ENCODE peak calls at places on chromosomes 1 and 21, in ten cellular contexts. O, U, A, N, P, G, T, K, J and C are unnamed samples.

GRCh38 chr1:226871047-226871365 is 590 bp downstream of the PSEN2 start:
- DNase-seq in N (no peak), U (no peak), G (no peak), T (no peak), K (no peak), P (no peak), O (no peak), J (no peak), A (no peak), C (no peak)

GRCh38 chr1:167401260-167401873 is 117.0 kb downstream of the CD247 start:
- DNase-seq in A (peak; percentile 55), N (no peak), J (no peak), P (peak; percentile 36), O (no peak), K (peak; percentile 4), T (no peak), U (peak; percentile 56), G (peak; percentile 50), C (no peak)

GRCh38 chr21:46114963-46115362 is 17.1 kb downstream of the COL6A2 start:
- DNase-seq in J (peak; percentile 57), N (peak; percentile 83), A (no peak), K (no peak), T (peak; percentile 14), P (no peak), G (no peak), U (no peak), O (no peak), C (peak; percentile 68)

GRCh38 chr1:4654764-4655673 is 610 bp downstream of the AJAP1 start:
- DNase-seq in G (no peak), J (no peak), O (peak; percentile 67), A (no peak), U (peak; percentile 18), N (no peak), K (no peak), T (no peak), P (no peak), C (no peak)

GRCh38 chr1:165355977-165356811 is at the start of gene LMX1A:
- DNase-seq in P (no peak), G (no peak), N (peak; percentile 91), U (peak; percentile 42), A (no peak), J (no peak), O (peak; percentile 71), T (no peak), K (no peak), C (no peak)

GRCh38 chr1:202018226-202018475 is 7.8 kb downstream of the ELF3 start:
- DNase-seq in A (no peak), P (no peak), T (no peak), N (no peak), G (no peak), O (no peak), J (no peak), U (no peak), K (no peak), C (no peak)

GRCh38 chr1:160332516-160332915 is 10.5 kb downstream of the COPA start:
- DNase-seq in U (no peak), A (no peak), G (no peak), J (no peak), K (no peak), N (no peak), O (no peak), P (no peak), T (no peak), C (no peak)

GRCh38 chr1:40877681-40878080 is 15.5 kb upstream of the CITED4 start:
- DNase-seq in N (peak; percentile 93), O (no peak), K (no peak), G (peak; percentile 44), A (peak; percentile 91), T (peak; percentile 40), J (no peak), U (peak; percentile 58), P (no peak), C (peak; percentile 93)

GRCh38 chr1:6569033-6569432 is 10.8 kb upstream of the ZBTB48 start:
- DNase-seq in N (no peak), T (no peak), U (no peak), P (no peak), K (no peak), J (no peak), O (no peak), A (no peak), G (no peak), C (no peak)

GRCh38 chr21:34744801-34745200 is 76.0 kb downstream of the CLIC6 start:
- DNase-seq in A (no peak), J (no peak), N (peak; percentile 62), O (no peak), K (no peak), P (no peak), G (no peak), T (no peak), U (no peak), C (no peak)

GRCh38 chr1:194171596-194171995 is 985.2 kb upstream of the B3GALT2 start:
- DNase-seq in J (no peak), N (no peak), G (no peak), P (no peak), K (no peak), O (no peak), T (no peak), U (no peak), A (no peak), C (no peak)

GRCh38 chr1:54054438-54054749 is 986 bp downstream of the TCEANC2 start:
- DNase-seq in P (no peak), G (no peak), N (no peak), U (no peak), A (no peak), O (no peak), J (no peak), T (no peak), K (no peak), C (no peak)

GRCh38 chr1:98147280-98147679 is 226.4 kb upstream of the DPYD start:
- DNase-seq in T (no peak), K (no peak), G (no peak), O (no peak), P (no peak), N (no peak), A (no peak), U (no peak), J (no peak), C (no peak)

GRCh38 chr1:171788696-171789095 is 7.2 kb downstream of the METTL13 start:
- DNase-seq in O (no peak), A (peak; percentile 88), N (no peak), U (no peak), P (no peak), K (no peak), G (no peak), T (no peak), J (no peak), C (no peak)

GRCh38 chr1:81174052-81174451 is 626.7 kb upstream of the ADGRL2 start:
- DNase-seq in A (peak; percentile 41), U (no peak), G (no peak), K (no peak), P (no peak), O (no peak), J (no peak), T (no peak), N (no peak), C (no peak)

GRCh38 chr1:229007167-229007566 is 263.7 kb upstream of the RAB4A start:
- DNase-seq in J (no peak), N (peak; percentile 46), U (no peak), O (no peak), G (no peak), P (no peak), K (no peak), T (no peak), A (no peak), C (no peak)

GRCh38 chr21:42988234-42988965 is 14.0 kb downstream of the PKNOX1 start:
- DNase-seq in J (no peak), P (no peak), G (no peak), A (peak; percentile 82), O (no peak), T (no peak), K (no peak), U (no peak), N (no peak), C (no peak)

GRCh38 chr1:85323770-85324169 is 47.3 kb upstream of the BCL10 start:
- DNase-seq in U (no peak), G (no peak), A (no peak), J (no peak), K (no peak), N (no peak), T (no peak), P (no peak), O (no peak), C (no peak)

GRCh38 chr1:197976368-197976767 is 59.2 kb downstream of the LHX9 start:
- DNase-seq in N (no peak), G (no peak), O (no peak), T (no peak), U (no peak), P (no peak), A (peak; percentile 15), K (no peak), J (no peak), C (no peak)

GRCh38 chr21:31772674-31773555 is 41.0 kb upstream of the SCAF4 start:
- DNase-seq in K (no peak), G (no peak), J (no peak), N (no peak), T (no peak), U (no peak), A (no peak), O (no peak), P (no peak), C (no peak)
- TF ChIP-seq CTCF in K (no peak), G (no peak), J (no peak), N (no peak), T (no peak), U (no peak), A (no peak), O (no peak), P (no peak), C (no peak)

GRCh38 chr1:214719207-214719606 is 116.2 kb downstream of the CENPF start:
- DNase-seq in U (no peak), T (no peak), A (peak; percentile 20), P (no peak), G (no peak), J (no peak), O (no peak), N (no peak), K (no peak), C (no peak)
- TF ChIP-seq CTCF in U (no peak), T (no peak), A (no peak), P (no peak), G (no peak), J (peak; percentile 48), O (no peak), N (no peak), K (no peak), C (no peak)

DNA sequence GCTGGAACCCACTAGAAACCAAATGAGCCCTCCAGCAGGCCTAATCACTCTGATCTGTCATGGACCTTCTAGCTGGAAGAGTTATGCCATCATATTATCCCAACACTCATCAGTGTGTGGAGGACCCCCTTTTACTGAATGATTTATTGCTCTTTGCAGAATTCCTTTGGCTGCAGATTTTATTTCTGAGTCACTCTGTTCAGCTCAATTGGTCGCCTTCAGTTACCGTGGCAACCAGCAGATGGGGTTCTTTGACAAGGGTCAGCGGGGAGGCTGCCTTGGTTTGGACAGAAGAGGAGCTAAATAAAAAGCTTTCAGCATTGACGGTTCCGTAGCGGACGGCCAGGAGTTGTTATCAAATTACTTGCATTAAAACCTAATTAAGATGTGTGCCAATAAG is 220.1 kb downstream of the SDCCAG8 start:
- DNase-seq in G (no peak), T (no peak), P (no peak), J (no peak), U (peak; percentile 76), A (peak; percentile 64), N (no peak), K (no peak), O (peak; percentile 71), C (no peak)
- TF ChIP-seq CTCF in G (no peak), T (no peak), P (no peak), J (peak; percentile 62), U (peak; percentile 16), A (peak; percentile 53), N (no peak), K (no peak), O (peak; percentile 55), C (peak; percentile 45)

GRCh38 chr1:44803312-44804095 is 3.3 kb downstream of the PLK3 start:
- DNase-seq in U (no peak), K (no peak), P (no peak), N (peak; percentile 83), G (no peak), T (no peak), A (no peak), J (no peak), O (no peak), C (no peak)
- TF ChIP-seq CTCF in U (no peak), K (no peak), P (no peak), N (no peak), G (no peak), T (no peak), A (no peak), J (no peak), O (no peak), C (no peak)